ENCODE peak calls at places on chromosome 17, in ten cellular contexts. Q is astrocyte of the cerebellum; D is endothelial cell; R is left ventricle myocardium inferior; P is CD4-positive, alpha-beta T cell; X is thoracic aorta; U is upper lobe of right lung; A is tibial artery; S is AG09319; I is neural progenitor cell. W is an unnamed sample.

GRCh38 chr17:38464251-38464722 is 36.0 kb downstream of the ARHGAP23 start:
- DNase-seq in S (no peak), R (peak; percentile 68), A (peak; percentile 96), D (no peak), X (peak; percentile 55), Q (no peak), P (no peak), I (no peak), U (no peak), W (peak; percentile 21)

GRCh38 chr17:46768540-46768870 is 50.0 kb downstream of the WNT3 start:
- DNase-seq in R (no peak), S (no peak), P (no peak), Q (no peak), X (no peak), A (peak; percentile 56), U (no peak), D (no peak), I (no peak), W (no peak)

GRCh38 chr17:46841561-46842379 is 9.6 kb upstream of the WNT9B start:
- DNase-seq in Q (no peak), P (no peak), I (peak; percentile 77), D (peak; percentile 73), X (no peak), R (no peak), A (no peak), S (no peak), U (no peak), W (peak; percentile 68)

GRCh38 chr17:14317383-14317782 is 16.5 kb downstream of the HS3ST3B1 start:
- DNase-seq in R (no peak), Q (no peak), U (no peak), P (no peak), I (peak; percentile 23), D (no peak), S (no peak), X (no peak), A (no peak), W (no peak)

GRCh38 chr17:65230040-65230439 is 92.9 kb downstream of the RGS9 start:
- DNase-seq in D (no peak), P (no peak), A (no peak), X (no peak), Q (no peak), S (no peak), I (no peak), U (no peak), R (no peak), W (no peak)

GRCh38 chr17:41717408-41718286 is 5.5 kb downstream of the GAST start:
- DNase-seq in U (no peak), I (no peak), P (no peak), X (no peak), S (no peak), R (no peak), A (no peak), Q (no peak), D (no peak), W (no peak)

GRCh38 chr17:3528604-3529511 is 28.8 kb downstream of the TRPV3 start:
- DNase-seq in D (no peak), X (no peak), A (peak; percentile 56), U (peak; percentile 47), Q (no peak), P (no peak), S (no peak), R (no peak), I (peak; percentile 42), W (no peak)

GRCh38 chr17:50834126-50834785 is 1.1 kb upstream of the WFIKKN2 start:
- DNase-seq in A (peak; percentile 50), S (no peak), U (no peak), X (no peak), R (no peak), Q (no peak), P (no peak), D (no peak), I (no peak), W (no peak)

DNA sequence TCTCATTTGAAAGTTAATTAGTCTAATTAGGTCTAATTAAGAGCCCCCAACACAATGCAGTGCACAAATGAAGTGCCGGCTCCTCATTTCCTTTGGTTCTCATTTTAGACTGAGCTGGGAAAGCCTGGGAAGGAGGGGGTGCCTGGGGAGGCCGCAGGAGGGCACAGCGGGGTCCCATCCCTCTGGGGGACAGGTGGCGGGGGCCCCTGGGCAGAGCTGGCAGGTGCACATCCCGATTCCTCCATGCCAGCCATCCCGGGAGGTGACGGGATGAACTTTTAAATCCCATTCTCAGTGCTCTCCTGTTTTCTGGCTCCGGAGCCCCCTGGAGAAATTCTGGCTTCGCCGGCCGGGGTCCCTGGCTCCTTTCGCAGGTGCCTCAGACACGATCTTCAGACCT is 90.7 kb downstream of the ENGASE start:
- DNase-seq in X (no peak), D (no peak), I (no peak), R (no peak), U (no peak), P (no peak), S (no peak), A (no peak), Q (no peak), W (no peak)
- TF ChIP-seq CTCF in X (no peak), D (no peak), I (no peak), R (no peak), U (no peak), P (no peak), S (no peak), A (no peak), Q (no peak), W (no peak)

GRCh38 chr17:60599620-60600489 is at the start of gene PPM1D:
- DNase-seq in Q (peak; percentile 98), I (peak; percentile 100), D (peak; percentile 99), U (peak; percentile 100), A (peak; percentile 99), X (peak; percentile 98), P (peak; percentile 96), S (peak; percentile 98), R (peak; percentile 100), W (peak; percentile 100)

GRCh38 chr17:60600490-60601431 is 768 bp downstream of the PPM1D start:
- DNase-seq in X (peak; percentile 25), I (peak; percentile 86), S (no peak), A (peak; percentile 87), Q (peak; percentile 75), P (peak; percentile 13), D (peak; percentile 79), R (peak; percentile 56), U (peak; percentile 71), W (peak; percentile 63)

GRCh38 chr17:60602385-60602742 is 2.4 kb downstream of the PPM1D start:
- DNase-seq in R (no peak), X (no peak), A (no peak), Q (no peak), S (no peak), P (no peak), I (peak; percentile 42), D (peak; percentile 7), U (no peak), W (no peak)

GRCh38 chr17:60602871-60603270 is 2.9 kb downstream of the PPM1D start:
- DNase-seq in S (no peak), X (no peak), D (no peak), I (no peak), U (no peak), R (no peak), P (no peak), Q (no peak), A (no peak), W (no peak)

DNA sequence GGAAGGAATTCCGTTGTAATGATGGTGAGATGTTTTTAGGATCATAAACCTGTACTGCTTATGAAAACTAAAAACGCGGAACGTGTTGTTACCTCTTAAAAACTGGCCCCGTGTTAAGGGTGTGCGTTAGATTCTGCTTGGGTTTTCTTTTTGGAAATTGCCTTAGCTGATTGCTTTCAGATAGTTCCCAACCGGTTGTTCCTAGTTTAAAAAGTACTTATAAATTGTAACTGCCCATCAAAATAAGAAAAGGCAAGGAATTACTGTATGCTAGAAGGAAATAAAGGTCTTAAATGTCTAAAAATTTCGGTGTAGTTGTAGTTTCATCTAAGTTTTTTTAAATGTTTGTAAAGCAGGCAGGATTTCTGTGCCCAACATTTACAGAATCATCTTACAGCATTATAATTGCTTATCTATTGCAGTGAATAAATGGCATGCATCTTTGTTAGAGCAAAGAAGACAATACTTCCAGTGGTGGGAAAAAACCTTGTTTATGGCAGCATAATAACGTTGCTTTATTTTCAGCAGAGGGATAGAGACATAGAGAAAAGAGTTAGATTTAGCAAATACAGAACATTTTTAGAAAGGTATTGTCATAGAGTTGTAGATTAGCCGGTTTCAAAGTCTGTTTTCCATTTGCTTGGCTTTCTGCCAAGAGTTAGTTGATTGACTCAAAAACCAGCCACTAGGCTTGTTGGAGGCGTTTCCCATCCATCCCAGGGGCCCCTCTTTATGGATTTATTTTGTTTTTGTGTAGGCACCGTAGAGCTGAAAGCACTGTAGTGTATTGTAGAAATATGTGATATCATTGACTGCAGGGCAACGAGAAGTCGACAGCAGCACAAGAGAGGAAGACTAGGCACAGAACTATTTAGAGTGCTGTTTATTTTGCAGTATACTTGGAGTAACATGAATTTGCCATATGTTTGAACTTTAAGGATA is 1.7 kb downstream of the PPM1D start:
- DNase-seq in A (no peak), U (no peak), I (peak; percentile 75), S (no peak), R (no peak), Q (peak; percentile 75), X (no peak), P (no peak), D (peak; percentile 42), W (peak; percentile 59)
- TF ChIP-seq CTCF in A (no peak), U (no peak), I (no peak), S (no peak), R (no peak), Q (no peak), X (peak; percentile 10), P (peak; percentile 23), D (no peak), W (no peak)

DNA sequence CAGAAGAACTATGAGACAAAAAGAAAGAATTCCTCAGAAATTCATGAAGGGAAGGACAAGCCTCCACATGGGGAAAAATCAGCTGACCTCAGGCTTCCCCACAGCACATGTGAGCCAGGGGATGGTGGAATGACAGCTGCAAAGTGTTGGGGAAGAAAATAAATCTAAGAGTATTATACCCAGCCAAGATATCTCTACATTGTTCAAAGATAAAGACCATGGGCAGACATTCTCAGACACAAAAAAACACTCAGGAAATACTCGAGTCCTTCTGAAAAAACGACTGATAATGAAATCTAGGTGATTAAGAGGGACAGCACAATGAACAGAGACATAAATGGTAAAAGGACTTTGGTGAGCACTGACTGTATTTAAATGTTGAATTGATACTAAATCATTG is 3.9 kb downstream of the RAB40B start:
- DNase-seq in S (no peak), X (no peak), Q (no peak), R (no peak), D (no peak), I (no peak), U (no peak), A (no peak), P (no peak), W (no peak)
- TF ChIP-seq CTCF in S (no peak), X (no peak), Q (no peak), R (no peak), D (no peak), I (no peak), U (no peak), A (no peak), P (no peak), W (no peak)

GRCh38 chr17:5438716-5439445 is at the start of gene C1QBP:
- DNase-seq in U (peak; percentile 95), R (peak; percentile 93), P (peak; percentile 89), A (peak; percentile 95), Q (peak; percentile 83), X (peak; percentile 47), S (peak; percentile 81), I (peak; percentile 96), D (peak; percentile 98), W (peak; percentile 96)

GRCh38 chr17:5437721-5438317 is 1.1 kb downstream of the C1QBP start:
- DNase-seq in R (no peak), I (no peak), S (no peak), D (no peak), U (no peak), P (no peak), A (no peak), X (no peak), Q (no peak), W (no peak)

GRCh38 chr17:5443728-5444127 is 4.8 kb upstream of the C1QBP start:
- DNase-seq in U (no peak), I (no peak), D (no peak), X (no peak), P (no peak), Q (no peak), A (no peak), R (no peak), S (no peak), W (no peak)

GRCh38 chr17:5434984-5435383 is 4.0 kb downstream of the C1QBP start:
- DNase-seq in A (no peak), U (no peak), D (no peak), Q (no peak), R (no peak), S (no peak), X (no peak), I (no peak), P (no peak), W (no peak)

GRCh38 chr17:5439446-5439764 is 450 bp upstream of the C1QBP start:
- DNase-seq in X (no peak), U (no peak), Q (no peak), P (no peak), I (no peak), A (no peak), D (no peak), R (no peak), S (no peak), W (no peak)
- TF ChIP-seq CTCF in X (peak; percentile 6), U (peak; percentile 33), Q (no peak), P (no peak), I (peak; percentile 27), A (no peak), D (no peak), R (peak; percentile 45), S (no peak), W (no peak)